ENCODE peak calls at places on chromosomes 4 and X, in six cellular contexts. S is suprapubic skin, C is PC-3, H is BE2C, N is MCF 10A, O is fibroblast of lung. K is an unnamed sample.

GRCh38 chr4:54719378-54719777 is 61.6 kb downstream of the KIT start:
- DNase-seq in S (no peak), C (no peak), H (no peak), N (no peak), O (peak), K (no peak)

GRCh38 chrX:37553476-37553875 is 18.0 kb upstream of the LANCL3 start:
- DNase-seq in S (no peak), C (no peak), H (no peak), N (no peak), O (no peak), K (no peak)

GRCh38 chr4:79584902-79585301 is 176.9 kb upstream of the GK2 start:
- DNase-seq in S (no peak), C (no peak), H (no peak), N (no peak), O (no peak), K (no peak)

GRCh38 chrX:135740683-135741149 is 27.3 kb downstream of the CT45A3 start:
- DNase-seq in S (no peak), C (peak), H (peak), N (peak), O (no peak), K (no peak)

GRCh38 chr4:74631988-74632387 is 162.3 kb downstream of the BTC start:
- DNase-seq in S (no peak), C (no peak), H (no peak), N (no peak), O (no peak), K (no peak)

GRCh38 chr4:168076989-168077725 is 15.2 kb upstream of the ANXA10 start:
- DNase-seq in S (no peak), C (peak), H (peak), N (peak), O (peak), K (peak)

GRCh38 chr4:47913858-47914218 is 545 bp downstream of the NFXL1 start:
- DNase-seq in S (peak), C (peak), H (peak), N (no peak), O (peak), K (peak)

GRCh38 chr4:174156239-174156826 is 127.1 kb downstream of the FBXO8 start:
- DNase-seq in S (no peak), C (peak), H (peak), N (peak), O (peak), K (no peak)

GRCh38 chrX:1601768-1602085 is 10.3 kb downstream of the AKAP17A start:
- DNase-seq in S (peak), C (no peak), H (no peak), N (no peak), O (no peak), K (no peak)

GRCh38 chrX:109199726-109200125 is 282.2 kb downstream of the GUCY2F start:
- DNase-seq in S (no peak), C (no peak), H (no peak), N (peak), O (peak), K (no peak)

GRCh38 chr4:73434311-73434710 is 1.7 kb upstream of the AFP start:
- DNase-seq in S (no peak), C (peak), H (no peak), N (peak), O (peak), K (no peak)

GRCh38 chr4:145716200-145716599 is 36.3 kb downstream of the C4orf51 start:
- DNase-seq in S (no peak), C (peak), H (no peak), N (no peak), O (peak), K (no peak)

GRCh38 chr4:151801547-151802516 is 41.0 kb upstream of the GATB start:
- DNase-seq in S (no peak), C (peak), H (peak), N (peak), O (peak), K (peak)

GRCh38 chrX:133482345-133483041 is 67.2 kb upstream of the GPC4 start:
- DNase-seq in S (no peak), C (peak), H (no peak), N (peak), O (peak), K (no peak)

GRCh38 chr4:65393078-65393477 is 277.2 kb downstream of the EPHA5 start:
- DNase-seq in S (no peak), C (no peak), H (no peak), N (no peak), O (no peak), K (no peak)

GRCh38 chr4:17232575-17233253 is 279.2 kb downstream of the QDPR start:
- DNase-seq in S (no peak), C (no peak), H (peak), N (peak), O (peak), K (no peak)

GRCh38 chr4:135948797-135949196 is 1583.5 kb downstream of the PCDH18 start:
- DNase-seq in S (no peak), C (no peak), H (no peak), N (no peak), O (no peak), K (no peak)

GRCh38 chr4:188941524-188942109 is 802.4 kb downstream of the TRIML1 start:
- DNase-seq in S (no peak), C (peak), H (no peak), N (peak), O (peak), K (no peak)

GRCh38 chrX:17535229-17535628 is 160.2 kb downstream of the NHS start:
- DNase-seq in S (no peak), C (peak), H (peak), N (peak), O (no peak), K (no peak)

GRCh38 chr4:109803924-109804571 is 2.2 kb upstream of the CFI start:
- DNase-seq in S (no peak), C (peak), H (peak), N (peak), O (peak), K (no peak)

GRCh38 chr4:77963005-77963404 is 94.1 kb upstream of the FRAS1 start:
- DNase-seq in S (no peak), C (no peak), H (no peak), N (no peak), O (no peak), K (no peak)

GRCh38 chr4:118999919-119000318 is 111.3 kb downstream of the SYNPO2 start:
- DNase-seq in S (no peak), C (no peak), H (no peak), N (no peak), O (no peak), K (no peak)

GRCh38 chr4:3767569-3768288 is 1.5 kb downstream of the ADRA2C start:
- DNase-seq in S (no peak), C (no peak), H (peak), N (no peak), O (peak), K (peak)

GRCh38 chr4:145927055-145927454 is 11.6 kb downstream of the ZNF827 start:
- DNase-seq in S (no peak), C (no peak), H (no peak), N (no peak), O (no peak), K (no peak)

GRCh38 chr4:173301518-173302201 is 32.5 kb downstream of the HMGB2 start:
- DNase-seq in S (no peak), C (peak), H (no peak), N (peak), O (peak), K (no peak)

GRCh38 chrX:55007633-55008032 is 7.5 kb downstream of the APEX2 start:
- DNase-seq in S (no peak), C (peak), H (no peak), N (peak), O (peak), K (no peak)

GRCh38 chr4:8538703-8539567 is 41.3 kb upstream of the GPR78 start:
- DNase-seq in S (no peak), C (peak), H (no peak), N (peak), O (peak), K (no peak)

GRCh38 chr4:16893141-16893571 is 5.3 kb downstream of the LDB2 start:
- DNase-seq in S (no peak), C (no peak), H (no peak), N (no peak), O (peak), K (no peak)

GRCh38 chr4:81213671-81214070 is 1.4 kb downstream of the PRKG2 start:
- DNase-seq in S (no peak), C (no peak), H (no peak), N (no peak), O (no peak), K (no peak)

GRCh38 chr4:88012652-88013051 is 5.2 kb downstream of the PKD2 start:
- DNase-seq in S (no peak), C (no peak), H (no peak), N (no peak), O (no peak), K (no peak)

GRCh38 chr4:164252286-164252685 is 501.6 kb upstream of the SMIM31 start:
- DNase-seq in S (no peak), C (no peak), H (no peak), N (peak), O (peak), K (peak)

GRCh38 chr4:109278594-109279031 is 23.8 kb downstream of the COL25A1 start:
- DNase-seq in S (no peak), C (no peak), H (no peak), N (no peak), O (no peak), K (no peak)

GRCh38 chr4:36676139-36677050 is 395.0 kb downstream of the DTHD1 start:
- DNase-seq in S (no peak), C (no peak), H (no peak), N (peak), O (peak), K (no peak)

GRCh38 chr4:106522839-106523238 is 154.3 kb upstream of the GIMD1 start:
- DNase-seq in S (no peak), C (peak), H (no peak), N (peak), O (no peak), K (no peak)
- TF ChIP-seq CTCF in S (no peak), C (peak), H (no peak), N (no peak), O (no peak), K (no peak)

GRCh38 chr4:138175337-138175794 is 66.8 kb downstream of the SLC7A11 start:
- DNase-seq in S (no peak), C (no peak), H (no peak), N (no peak), O (peak), K (no peak)
- TF ChIP-seq CTCF in S (no peak), C (no peak), H (peak), N (no peak), O (no peak), K (no peak)

GRCh38 chr4:149923736-149924135 is 108.1 kb upstream of the IQCM start:
- DNase-seq in S (no peak), C (no peak), H (no peak), N (no peak), O (no peak), K (no peak)
- TF ChIP-seq CTCF in S (no peak), C (no peak), H (peak), N (no peak), O (no peak), K (no peak)

GRCh38 chrX:113929004-113929403 is 654.9 kb upstream of the HTR2C start:
- DNase-seq in S (no peak), C (peak), H (peak), N (peak), O (peak), K (peak)
- TF ChIP-seq CTCF in S (no peak), C (peak), H (peak), N (peak), O (no peak), K (peak)